ENCODE peak calls at places on chromosome 17, in four cellular contexts. T is endothelial cell of umbilical vein, S is uterus, D is OCI-LY7. Q is an unnamed sample.

GRCh38 chr17:75060434-75061054 is 13.5 kb downstream of the KCTD2 start:
- DNase-seq in T (no peak), S (no peak), D (no peak), Q (no peak)

GRCh38 chr17:13931752-13932477 is 137.4 kb upstream of the COX10 start:
- DNase-seq in T (no peak), S (peak; percentile 83), D (peak; percentile 7), Q (peak; percentile 4)

GRCh38 chr17:45764479-45764878 is 19.6 kb upstream of the CRHR1 start:
- DNase-seq in T (no peak), S (no peak), D (no peak), Q (no peak)

GRCh38 chr17:9225305-9226101 is 204.2 kb downstream of the NTN1 start:
- DNase-seq in T (no peak), S (no peak), D (no peak), Q (no peak)

GRCh38 chr17:10197721-10198508 is 491 bp downstream of the GAS7 start:
- DNase-seq in T (no peak), S (no peak), D (no peak), Q (no peak)

GRCh38 chr17:27396941-27397340 is 59.3 kb upstream of the KSR1 start:
- DNase-seq in T (no peak), S (no peak), D (no peak), Q (no peak)

GRCh38 chr17:17313350-17313991 is 10.3 kb downstream of the NT5M start:
- DNase-seq in T (peak; percentile 16), S (no peak), D (peak; percentile 74), Q (no peak)

GRCh38 chr17:65064452-65065019 is 8.0 kb upstream of the GNA13 start:
- DNase-seq in T (no peak), S (no peak), D (no peak), Q (peak; percentile 29)

GRCh38 chr17:61809816-61810392 is 53.4 kb downstream of the BRIP1 start:
- DNase-seq in T (no peak), S (no peak), D (no peak), Q (peak; percentile 12)

GRCh38 chr17:10077561-10078299 is 120.7 kb downstream of the GAS7 start:
- DNase-seq in T (no peak), S (no peak), D (no peak), Q (no peak)

GRCh38 chr17:73091770-73092517 is 544 bp downstream of the SLC39A11 start:
- DNase-seq in T (peak; percentile 28), S (peak; percentile 25), D (peak; percentile 19), Q (no peak)

DNA sequence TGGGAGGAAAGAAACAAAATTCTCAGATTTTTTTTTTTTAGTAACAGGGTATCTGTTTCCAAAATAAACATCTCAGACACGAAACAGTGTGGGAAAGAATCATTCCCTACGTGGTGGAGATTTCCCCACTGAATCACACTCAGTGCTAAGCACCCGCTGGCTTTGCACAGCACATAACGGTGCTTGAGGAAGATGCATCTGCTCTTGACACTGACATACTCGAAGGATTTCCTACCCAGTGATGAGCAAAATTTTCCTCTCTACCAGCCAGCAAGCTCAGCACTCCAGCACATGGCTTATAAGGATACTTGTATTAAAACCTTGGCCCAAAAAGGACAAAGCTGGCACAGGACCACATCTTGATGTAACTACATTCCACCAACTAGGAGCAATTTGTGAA is 59.1 kb downstream of the ANKFY1 start:
- DNase-seq in T (peak; percentile 85), S (peak; percentile 91), D (no peak), Q (peak; percentile 93)
- H3K36me3 ChIP-seq in T (peaks cover 6% of the 10 kb centered on the region), S (no peaks in the 10 kb centered on the region), D (peaks cover 80% of the 10 kb centered on the region), Q (peaks cover 17% of the 10 kb centered on the region)

DNA sequence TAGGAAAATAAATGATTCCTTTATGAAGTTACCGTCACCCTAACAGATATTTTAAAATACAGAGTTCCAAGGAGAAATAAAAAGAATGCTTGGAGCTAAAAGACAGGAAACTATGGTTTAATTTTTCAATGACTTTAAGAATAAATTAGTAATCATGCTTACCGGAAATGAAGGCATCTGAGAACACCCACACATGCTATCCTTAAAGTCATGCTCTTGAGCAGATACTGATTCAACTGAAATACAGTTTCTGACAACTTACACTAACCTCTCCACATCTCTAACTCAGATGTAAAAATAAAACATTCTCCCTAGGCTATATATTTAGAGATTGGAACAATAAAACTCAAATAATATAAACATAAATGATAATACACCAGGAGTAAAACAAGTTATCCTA is 7.8 kb downstream of the PSMD12 start:
- DNase-seq in T (no peak), S (no peak), D (no peak), Q (no peak)
- H3K36me3 ChIP-seq in T (peaks cover 7% of the 10 kb centered on the region), S (no peaks in the 10 kb centered on the region), D (peaks cover 88% of the 10 kb centered on the region), Q (peaks cover 33% of the 10 kb centered on the region)

GRCh38 chr17:57838857-57839570 is 10.8 kb downstream of the MRPS23 start:
- DNase-seq in T (no peak), S (no peak), D (no peak), Q (no peak)

GRCh38 chr17:57838453-57838852 is 11.4 kb downstream of the MRPS23 start:
- DNase-seq in T (no peak), S (no peak), D (no peak), Q (no peak)

GRCh38 chr17:57839571-57839923 is 10.3 kb downstream of the MRPS23 start:
- DNase-seq in T (no peak), S (no peak), D (no peak), Q (no peak)

DNA sequence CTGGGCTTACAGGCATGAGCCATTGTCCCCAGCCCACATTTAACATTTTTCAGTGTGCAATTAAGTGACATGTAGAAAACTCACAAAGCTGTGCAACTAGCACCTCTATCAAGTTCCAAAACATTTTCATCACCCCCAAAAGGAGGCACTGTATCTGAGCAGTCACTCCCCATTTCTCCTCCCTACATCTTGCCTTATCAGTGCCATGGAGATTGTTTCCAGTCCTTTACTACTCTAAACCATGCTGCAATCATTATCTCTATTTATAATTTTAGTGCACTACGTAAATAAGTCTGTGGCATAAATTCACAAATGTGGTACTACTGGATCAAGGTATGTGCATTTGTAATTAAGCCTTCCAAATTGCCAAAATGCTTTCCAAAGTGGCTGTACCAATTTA is 7.6 kb downstream of the MRPS23 start:
- DNase-seq in T (no peak), S (no peak), D (no peak), Q (no peak)
- H3K36me3 ChIP-seq in T (no peaks in the 10 kb centered on the region), S (no peaks in the 10 kb centered on the region), D (peaks cover 69% of the 10 kb centered on the region), Q (peaks cover 20% of the 10 kb centered on the region)

GRCh38 chr17:80487511-80487910 is 11.1 kb upstream of the NPTX1 start:
- DNase-seq in T (no peak), S (no peak), D (no peak), Q (no peak)
- H3K36me3 ChIP-seq in T (no peaks in the 10 kb centered on the region), S (no peaks in the 10 kb centered on the region), D (no peaks in the 10 kb centered on the region), Q (no peaks in the 10 kb centered on the region)

DNA sequence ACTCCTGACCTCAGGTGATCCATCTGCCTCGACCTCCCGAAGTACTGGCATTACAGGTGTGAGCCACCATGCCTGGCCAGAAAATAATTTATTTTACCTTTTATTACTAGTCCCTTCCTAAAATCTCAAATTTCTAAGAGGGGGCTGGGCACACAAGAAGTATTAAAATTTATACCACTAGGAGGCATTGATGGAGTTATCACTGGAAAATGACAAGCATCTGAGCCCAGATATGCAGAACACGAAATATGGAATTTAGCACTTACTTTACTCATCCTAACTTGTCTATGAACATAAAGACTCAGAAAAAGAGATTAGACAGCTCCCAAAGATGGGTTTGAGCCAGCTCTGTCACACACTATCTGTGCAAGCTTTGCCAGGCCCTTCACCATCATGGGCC is 46.4 kb downstream of the STAT5A start:
- DNase-seq in T (no peak), S (no peak), D (no peak), Q (peak; percentile 22)
- H3K36me3 ChIP-seq in T (peaks cover 39% of the 10 kb centered on the region), S (no peaks in the 10 kb centered on the region), D (peaks cover 47% of the 10 kb centered on the region), Q (peaks cover 68% of the 10 kb centered on the region)

Q was measured in brain microvascular endothelial cell.